ENCODE peak calls at places on chromosomes 4 and X, in seven cellular contexts. C is GM19239; U is activated CD4-positive, CD25-positive, alpha-beta regulatory T cell treated with anti-CD3 and anti-CD28 coated beads, Interleukin-2, amount 50 U/mL, for 72 hours; L is amygdala; H is hepatic stellate cell; Y is vagina; G is neural crest cell. M is an unnamed sample.

GRCh38 chrX:11111947-11112346 is 815 bp downstream of the HCCS start:
- DNase-seq in L (no peak), H (no peak), C (no peak), U (no peak), Y (no peak), G (no peak), M (no peak)

GRCh38 chr4:19944806-19945205 is 306.9 kb upstream of the SLIT2 start:
- DNase-seq in H (no peak), G (no peak), L (no peak), Y (no peak), U (no peak), C (no peak), M (no peak)

GRCh38 chrX:75301060-75301459 is 27.2 kb downstream of the UPRT start:
- DNase-seq in L (no peak), H (no peak), C (no peak), U (no peak), Y (no peak), G (no peak), M (no peak)

GRCh38 chr4:966266-967112 is 6.9 kb downstream of the DGKQ start:
- DNase-seq in G (no peak), U (no peak), C (no peak), L (no peak), H (no peak), Y (no peak), M (no peak)

GRCh38 chrX:152817082-152817744 is 13.3 kb downstream of the CETN2 start:
- DNase-seq in U (no peak), H (peak; percentile 35), C (no peak), Y (no peak), L (no peak), G (peak; percentile 15), M (peak; percentile 45)

GRCh38 chr4:76830612-76831474 is 67.1 kb downstream of the SOWAHB start:
- DNase-seq in L (no peak), G (no peak), Y (no peak), C (no peak), U (no peak), H (peak; percentile 49), M (peak; percentile 87)

GRCh38 chrX:48786341-48786800 is at the start of gene GATA1:
- DNase-seq in U (no peak), G (no peak), H (no peak), Y (no peak), L (no peak), C (no peak), M (no peak)

GRCh38 chr4:98522603-98523395 is 135.6 kb downstream of the TSPAN5 start:
- DNase-seq in Y (no peak), L (no peak), G (no peak), C (no peak), H (peak; percentile 50), U (no peak), M (no peak)

GRCh38 chr4:71187399-71188196 is 151.2 kb upstream of the SLC4A4 start:
- DNase-seq in C (peak; percentile 24), Y (no peak), U (peak; percentile 32), H (peak; percentile 46), G (no peak), L (no peak), M (no peak)

GRCh38 chrX:85836868-85837267 is 210.5 kb downstream of the CHM start:
- DNase-seq in H (no peak), C (no peak), L (no peak), G (no peak), U (no peak), Y (no peak), M (no peak)

GRCh38 chrX:15547356-15547755 is 46.7 kb downstream of the BMX start:
- DNase-seq in C (no peak), H (no peak), L (no peak), G (no peak), Y (no peak), U (no peak), M (no peak)

GRCh38 chr4:21699437-21699836 is 249.1 kb downstream of the KCNIP4 start:
- DNase-seq in U (no peak), C (no peak), L (no peak), G (no peak), H (no peak), Y (no peak), M (no peak)

GRCh38 chr4:8082517-8083055 is 76.0 kb downstream of the ABLIM2 start:
- DNase-seq in C (no peak), U (no peak), G (no peak), H (no peak), Y (no peak), L (no peak), M (no peak)

GRCh38 chr4:7594013-7594412 is 159.3 kb upstream of the PSAPL1 start:
- DNase-seq in U (no peak), Y (no peak), H (no peak), L (no peak), C (no peak), G (no peak), M (no peak)

GRCh38 chr4:185916683-185917082 is 104.7 kb upstream of the SORBS2 start:
- DNase-seq in C (no peak), G (no peak), L (no peak), H (no peak), Y (no peak), U (no peak), M (no peak)

GRCh38 chrX:131792789-131793462 is 230.2 kb upstream of the STK26 start:
- DNase-seq in H (peak; percentile 50), Y (no peak), C (no peak), L (no peak), U (peak; percentile 70), G (no peak), M (no peak)

GRCh38 chr4:54155936-54156335 is 56.0 kb downstream of the GSX2 start:
- DNase-seq in U (no peak), L (no peak), G (no peak), Y (no peak), H (no peak), C (no peak), M (no peak)

GRCh38 chrX:139388234-139388633 is 142.3 kb upstream of the F9 start:
- DNase-seq in L (no peak), H (no peak), C (no peak), U (no peak), G (no peak), Y (no peak), M (no peak)

GRCh38 chr4:122045533-122045932 is 93.7 kb upstream of the TRPC3 start:
- DNase-seq in H (peak; percentile 30), L (no peak), U (no peak), Y (no peak), G (no peak), C (no peak), M (peak; percentile 33)

GRCh38 chr4:100106982-100107381 is 83.3 kb downstream of the DDIT4L start:
- DNase-seq in G (no peak), U (no peak), C (peak; percentile 21), H (no peak), L (no peak), Y (no peak), M (no peak)

GRCh38 chrX:154730271-154730883 is 20.5 kb downstream of the GAB3 start:
- DNase-seq in H (no peak), Y (no peak), L (no peak), U (no peak), G (no peak), C (no peak), M (no peak)

GRCh38 chrX:132030264-132030663 is 7.2 kb downstream of the STK26 start:
- DNase-seq in U (no peak), Y (no peak), L (no peak), G (no peak), H (no peak), C (no peak), M (no peak)

GRCh38 chr4:142091085-142091513 is 454.7 kb downstream of the IL15 start:
- DNase-seq in H (peak; percentile 3), U (no peak), Y (no peak), G (no peak), L (no peak), C (no peak), M (peak; percentile 63)

GRCh38 chr4:18844726-18845125 is 823.2 kb upstream of the LCORL start:
- DNase-seq in H (no peak), L (no peak), Y (no peak), U (no peak), C (no peak), G (no peak), M (no peak)